ENCODE peak calls at places on chromosomes 3 and 15, in seven cellular contexts. E is fibroblast of gingiva, P is activated T-cell treated with anti-CD3 and anti-CD28 coated beads for 4 hours, M is upper lobe of right lung, W is SJSA1, V is hippocampal formation, U is tibial artery. D is an unnamed sample.

GRCh38 chr3:46454209-46454595 is 10.5 kb downstream of the LTF start:
- DNase-seq in E (no peak), P (no peak), M (no peak), W (no peak), V (no peak), U (no peak), D (no peak)

GRCh38 chr3:58492385-58492970 is 582 bp downstream of the KCTD6 start:
- DNase-seq in E (no peak), P (peak), M (no peak), W (peak), V (no peak), U (no peak), D (no peak)

GRCh38 chr3:12997387-12997786 is 75.8 kb downstream of the IQSEC1 start:
- DNase-seq in E (no peak), P (no peak), M (no peak), W (no peak), V (no peak), U (no peak), D (no peak)

GRCh38 chr3:113153499-113154107 is 57.8 kb upstream of the BOC start:
- DNase-seq in E (no peak), P (no peak), M (no peak), W (no peak), V (no peak), U (no peak), D (no peak)

GRCh38 chr3:186108106-186108940 is 566 bp downstream of the ETV5 start:
- DNase-seq in E (peak), P (no peak), M (peak), W (peak), V (no peak), U (no peak), D (peak)

GRCh38 chr3:102195198-102195948 is 239.4 kb upstream of the ZPLD1 start:
- DNase-seq in E (no peak), P (no peak), M (peak), W (no peak), V (no peak), U (no peak), D (no peak)

GRCh38 chr3:20930034-20930433 is 744.0 kb upstream of the SGO1 start:
- DNase-seq in E (no peak), P (no peak), M (no peak), W (no peak), V (no peak), U (no peak), D (no peak)

GRCh38 chr3:4723921-4724698 is 231.0 kb downstream of the ITPR1 start:
- DNase-seq in E (no peak), P (no peak), M (peak), W (no peak), V (no peak), U (no peak), D (no peak)

GRCh38 chr3:186286114-186286513 is 75.9 kb downstream of the DGKG start:
- DNase-seq in E (no peak), P (no peak), M (no peak), W (peak), V (no peak), U (no peak), D (no peak)

GRCh38 chr3:86978111-86978528 is 12.8 kb downstream of the VGLL3 start:
- DNase-seq in E (peak), P (no peak), M (no peak), W (no peak), V (no peak), U (no peak), D (peak)

GRCh38 chr3:78873641-78874040 is 894.2 kb downstream of the ROBO1 start:
- DNase-seq in E (no peak), P (no peak), M (no peak), W (no peak), V (no peak), U (no peak), D (no peak)

GRCh38 chr3:170614214-170614966 is 28.5 kb upstream of the SLC7A14 start:
- DNase-seq in E (peak), P (no peak), M (no peak), W (peak), V (peak), U (no peak), D (no peak)

GRCh38 chr3:55521086-55522060 is 34.3 kb upstream of the WNT5A start:
- DNase-seq in E (peak), P (no peak), M (no peak), W (no peak), V (no peak), U (no peak), D (peak)

GRCh38 chr3:106510206-106510605 is 641.4 kb upstream of the CBLB start:
- DNase-seq in E (peak), P (no peak), M (no peak), W (no peak), V (no peak), U (peak), D (peak)

GRCh38 chr15:83446904-83447708 is at the start of gene SH3GL3:
- DNase-seq in E (peak), P (peak), M (peak), W (peak), V (peak), U (peak), D (peak)

GRCh38 chr3:76264911-76265310 is 479.6 kb upstream of the ZNF717 start:
- DNase-seq in E (no peak), P (no peak), M (no peak), W (no peak), V (no peak), U (no peak), D (no peak)

GRCh38 chr3:56862352-56863062 is 60.8 kb upstream of the ARHGEF3 start:
- DNase-seq in E (peak), P (no peak), M (no peak), W (peak), V (peak), U (no peak), D (no peak)

GRCh38 chr3:53109190-53109589 is 21.0 kb downstream of the RFT1 start:
- DNase-seq in E (no peak), P (no peak), M (no peak), W (no peak), V (no peak), U (no peak), D (no peak)

GRCh38 chr3:124586126-124587052 is 143.9 kb upstream of the UMPS start:
- DNase-seq in E (no peak), P (no peak), M (no peak), W (no peak), V (no peak), U (no peak), D (no peak)

GRCh38 chr3:132721479-132722164 is 587 bp downstream of the NPHP3 start:
- DNase-seq in E (peak), P (peak), M (peak), W (peak), V (no peak), U (peak), D (peak)

GRCh38 chr3:181844227-181844626 is 132.5 kb downstream of the SOX2 start:
- DNase-seq in E (no peak), P (no peak), M (no peak), W (no peak), V (no peak), U (no peak), D (no peak)

GRCh38 chr15:68186671-68187397 is 18.3 kb downstream of the CALML4 start:
- DNase-seq in E (peak), P (no peak), M (no peak), W (no peak), V (no peak), U (no peak), D (no peak)

GRCh38 chr15:58981808-58982475 is 5.5 kb upstream of the RNF111 start:
- DNase-seq in E (no peak), P (no peak), M (no peak), W (no peak), V (no peak), U (no peak), D (no peak)

GRCh38 chr3:142077155-142077858 is 72.0 kb downstream of the TFDP2 start:
- DNase-seq in E (no peak), P (no peak), M (no peak), W (no peak), V (no peak), U (no peak), D (no peak)

GRCh38 chr3:153209596-153209995 is 47.6 kb downstream of the RAP2B start:
- DNase-seq in E (peak), P (no peak), M (peak), W (peak), V (no peak), U (no peak), D (peak)

GRCh38 chr15:89611317-89611716 is 36.0 kb downstream of the TICRR start:
- DNase-seq in E (no peak), P (no peak), M (no peak), W (no peak), V (no peak), U (no peak), D (no peak)

GRCh38 chr15:65377105-65377975 is 462 bp downstream of the IGDCC3 start:
- DNase-seq in E (no peak), P (no peak), M (peak), W (peak), V (no peak), U (no peak), D (peak)

GRCh38 chr15:72196409-72197044 is 1.1 kb downstream of the GRAMD2A start:
- DNase-seq in E (no peak), P (no peak), M (no peak), W (no peak), V (no peak), U (no peak), D (no peak)

GRCh38 chr3:86420990-86421739 is 569.8 kb downstream of the VGLL3 start:
- DNase-seq in E (no peak), P (no peak), M (no peak), W (no peak), V (no peak), U (no peak), D (no peak)

GRCh38 chr3:9897408-9898372 is 5.0 kb upstream of the IL17RE start:
- DNase-seq in E (no peak), P (no peak), M (no peak), W (no peak), V (no peak), U (no peak), D (no peak)

D was measured in psoas muscle.